ENCODE peak calls at places on chromosomes 4 and X, in four cellular contexts. I, L, R and X are unnamed samples.

GRCh38 chr4:121272526-121272925 is 108.3 kb downstream of the QRFPR start:
- DNase-seq in I (no peak), L (no peak), R (no peak), X (no peak)

GRCh38 chrX:10098235-10098819 is 58.4 kb upstream of the CLCN4 start:
- DNase-seq in I (peak), L (no peak), R (no peak), X (no peak)

GRCh38 chr4:52876063-52876462 is 13.9 kb downstream of the RASL11B start:
- DNase-seq in I (no peak), L (no peak), R (no peak), X (no peak)

GRCh38 chr4:41933997-41934812 is 1.0 kb upstream of the TMEM33 start:
- DNase-seq in I (no peak), L (no peak), R (peak), X (no peak)

GRCh38 chrX:135981662-135982061 is 3.6 kb upstream of the SLC9A6 start:
- DNase-seq in I (no peak), L (no peak), R (no peak), X (no peak)

GRCh38 chr4:165359501-165359900 is 19.3 kb upstream of the CPE start:
- DNase-seq in I (peak), L (no peak), R (no peak), X (no peak)

GRCh38 chrX:84186603-84187358 is 1.2 kb downstream of the RPS6KA6 start:
- DNase-seq in I (no peak), L (no peak), R (no peak), X (no peak)

GRCh38 chr4:183797445-183798248 is 107.5 kb upstream of the STOX2 start:
- DNase-seq in I (peak), L (no peak), R (peak), X (no peak)

GRCh38 chr4:61877893-61878292 is 677.8 kb downstream of the ADGRL3 start:
- DNase-seq in I (no peak), L (no peak), R (no peak), X (no peak)

GRCh38 chr4:106418444-106418843 is 49.9 kb upstream of the GIMD1 start:
- DNase-seq in I (no peak), L (no peak), R (no peak), X (no peak)

GRCh38 chrX:150365953-150366911 is 3.1 kb downstream of the MAMLD1 start:
- DNase-seq in I (peak), L (no peak), R (peak), X (no peak)

GRCh38 chr4:180550106-180550505 is 1693.1 kb upstream of the TENM3 start:
- DNase-seq in I (no peak), L (no peak), R (no peak), X (no peak)
- TF ChIP-seq CTCF in I (no peak), L (no peak), R (no peak), X (no peak)

DNA sequence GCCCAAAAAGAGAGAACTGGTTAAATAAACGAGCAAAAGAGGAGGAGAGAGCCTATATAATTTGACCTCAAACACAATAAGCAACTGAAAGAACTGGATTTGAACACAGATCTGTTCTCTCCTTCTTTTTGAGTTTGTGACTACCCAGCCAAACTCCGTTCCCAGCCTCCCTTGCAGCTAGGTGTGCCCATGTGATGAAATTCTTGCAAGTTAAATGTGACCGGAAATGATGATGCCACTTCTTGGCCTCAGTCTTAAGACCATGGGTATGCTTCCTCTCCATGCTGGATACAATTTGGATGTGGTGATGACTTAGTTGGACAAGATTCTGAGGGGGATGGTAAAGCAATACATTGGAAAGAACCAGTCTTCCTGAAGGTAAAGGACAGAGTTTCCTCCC is 204.1 kb downstream of the PTTG2 start:
- DNase-seq in I (no peak), L (no peak), R (no peak), X (no peak)
- TF ChIP-seq CTCF in I (no peak), L (no peak), R (no peak), X (no peak)

DNA sequence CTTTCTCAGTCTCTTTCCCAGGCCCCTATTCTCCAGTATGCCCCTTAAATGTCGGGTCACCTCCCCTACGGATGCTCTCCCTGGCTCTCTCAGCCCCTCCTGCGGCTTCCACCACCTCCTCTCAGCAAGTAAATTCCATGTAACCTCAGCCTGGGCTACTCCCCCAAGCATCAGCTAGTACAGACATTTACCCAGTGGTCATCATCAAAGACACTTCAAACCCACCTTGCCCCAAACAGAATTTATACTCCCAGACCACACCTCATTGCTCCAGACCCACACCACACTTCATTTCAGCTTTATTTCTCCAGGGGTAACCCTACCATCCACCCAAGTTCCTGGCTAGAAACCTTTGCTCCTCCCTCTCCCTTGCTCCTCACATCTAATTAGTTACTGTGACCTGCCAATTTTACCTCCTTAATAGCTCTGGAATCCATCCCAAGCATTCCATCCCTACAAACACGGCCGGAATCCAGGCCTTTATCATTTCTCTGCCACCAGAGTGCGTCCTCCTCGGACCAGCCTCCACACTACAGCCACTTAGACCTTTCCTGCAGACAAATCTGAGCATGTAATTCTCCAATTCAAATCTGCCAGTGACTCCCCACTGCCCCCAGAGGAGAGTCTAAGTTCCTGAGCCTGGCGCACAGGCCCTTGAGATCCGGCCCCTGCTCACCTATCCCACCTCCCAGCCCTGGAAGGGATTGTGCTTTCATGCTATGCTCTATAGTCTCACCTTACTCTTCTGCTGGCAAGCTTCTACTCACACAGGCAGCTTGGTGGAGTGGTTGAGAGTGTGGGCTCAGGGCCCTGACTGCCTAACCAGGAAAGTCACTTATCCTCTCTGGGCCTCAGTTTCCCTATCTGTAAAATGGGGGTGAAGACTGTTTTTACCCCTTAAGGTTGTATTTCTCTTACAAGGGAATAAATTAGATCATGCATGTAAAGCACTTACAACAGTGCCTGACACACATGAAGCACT is 31.4 kb downstream of the PJA1 start:
- DNase-seq in I (peak), L (no peak), R (no peak), X (no peak)
- TF ChIP-seq CTCF in I (peak), L (peak), R (peak), X (peak)

DNA sequence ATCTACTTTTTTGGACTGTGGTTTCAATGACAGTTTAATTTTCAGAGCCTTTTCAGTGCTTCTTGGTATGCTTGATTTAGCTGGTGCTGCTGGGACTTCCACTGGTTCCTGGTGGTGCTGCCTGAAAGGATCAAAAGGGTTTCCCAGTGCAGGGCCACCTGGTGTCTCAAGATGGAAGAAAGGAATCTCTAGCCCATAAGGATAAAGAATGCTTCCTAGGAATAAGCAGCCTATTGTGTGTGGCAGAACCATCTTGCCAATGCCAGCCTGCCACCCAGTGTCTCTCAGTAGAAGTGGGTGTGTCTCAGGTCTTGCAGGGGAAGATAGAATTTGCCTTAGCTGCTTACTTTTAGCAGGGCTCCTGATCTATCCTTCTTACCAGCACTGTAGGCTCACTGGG is 15.0 kb upstream of the RAI2 start:
- DNase-seq in I (no peak), L (no peak), R (no peak), X (no peak)
- TF ChIP-seq CTCF in I (no peak), L (no peak), R (peak), X (no peak)

DNA sequence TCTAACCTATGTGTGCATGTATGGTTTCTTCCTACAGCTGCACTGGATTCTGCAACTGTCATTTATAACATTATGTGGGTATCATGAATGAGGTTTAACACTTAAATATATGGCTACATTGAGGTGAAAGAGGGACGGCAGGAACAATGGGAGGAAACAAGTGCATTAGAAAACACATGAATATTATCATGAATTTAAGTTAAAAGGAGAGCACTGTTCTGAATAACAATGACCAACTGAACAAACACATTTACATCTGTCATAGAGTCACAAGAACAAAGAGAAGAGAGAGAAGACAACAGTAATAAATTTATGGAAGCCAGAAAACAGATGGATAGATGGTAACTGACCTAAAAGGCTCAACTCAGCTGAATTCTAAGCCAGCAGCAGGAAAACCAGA is 527.1 kb upstream of the DIPK2B start:
- DNase-seq in I (no peak), L (no peak), R (no peak), X (no peak)
- TF ChIP-seq CTCF in I (no peak), L (no peak), R (no peak), X (no peak)

DNA sequence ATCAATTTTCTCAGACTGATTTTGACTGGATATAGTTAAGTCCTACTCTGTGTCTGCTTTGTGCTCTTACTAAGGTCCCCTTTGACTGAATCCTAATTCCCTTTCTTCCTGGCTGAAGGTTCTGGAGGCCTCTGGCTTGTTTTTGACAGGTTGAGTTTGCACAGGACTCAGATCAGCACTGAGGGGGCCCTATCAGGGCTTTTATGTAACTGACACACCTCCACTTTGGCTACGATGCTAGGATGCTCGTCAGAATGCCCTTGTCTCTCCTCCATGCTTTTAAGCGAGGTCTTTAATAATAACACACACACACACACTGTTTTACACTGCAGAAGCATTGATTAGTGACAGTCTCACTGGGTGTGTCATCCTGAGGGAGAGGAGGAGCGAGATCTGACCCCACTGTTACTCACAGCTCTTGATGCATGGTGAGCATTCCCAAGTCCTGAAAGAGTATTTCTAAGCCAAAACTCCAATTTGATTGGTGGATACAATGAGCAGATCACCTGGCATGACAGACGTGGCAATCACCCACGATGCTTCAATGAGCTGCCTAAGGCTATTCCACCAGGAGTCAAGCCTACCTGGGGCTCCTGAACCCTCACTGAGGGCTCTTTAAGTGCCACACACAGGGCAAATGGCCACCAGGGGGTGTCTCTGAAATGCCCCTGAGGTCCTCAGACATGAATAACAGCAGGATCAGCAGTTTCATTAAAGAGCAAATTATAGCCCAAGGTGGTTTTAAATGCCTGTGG is 130.4 kb upstream of the CPEB2 start:
- DNase-seq in I (no peak), L (no peak), R (peak), X (no peak)
- TF ChIP-seq CTCF in I (peak), L (no peak), R (peak), X (peak)

GRCh38 chrX:54920610-54921426 is at the start of gene TRO:
- DNase-seq in I (no peak), L (no peak), R (no peak), X (no peak)
- TF ChIP-seq CTCF in I (peak), L (no peak), R (no peak), X (no peak)